ENCODE peak calls at places on chromosomes 7 and 10, in four cellular contexts. K, T, Y and C are unnamed samples.
A peak's percentile ranks its signal among the peaks of the same experiment; 100 is the strongest.

GRCh38 chr7:157053118-157053517 is 42.7 kb upstream of the MNX1 start:
- DNase-seq in K (no peak), T (no peak), Y (no peak), C (no peak)

GRCh38 chr7:91710896-91711295 is 169.6 kb downstream of the MTERF1 start:
- DNase-seq in K (no peak), T (no peak), Y (no peak), C (no peak)

GRCh38 chr7:7898155-7898554 is 70.4 kb upstream of the GLCCI1 start:
- DNase-seq in K (no peak), T (no peak), Y (no peak), C (no peak)

GRCh38 chr7:132859199-132859598 is 222.7 kb downstream of the CHCHD3 start:
- DNase-seq in K (no peak), T (no peak), Y (no peak), C (no peak)

GRCh38 chr10:14750900-14751575 is 23.7 kb downstream of the FAM107B start:
- DNase-seq in K (peak; percentile 82), T (no peak), Y (peak; percentile 30), C (no peak)

GRCh38 chr10:89303161-89303560 is 1.3 kb downstream of the IFIT2 start:
- DNase-seq in K (no peak), T (no peak), Y (no peak), C (no peak)

GRCh38 chr10:46235705-46236536 is 50.9 kb upstream of the ANTXRL start:
- DNase-seq in K (no peak), T (no peak), Y (peak; percentile 2), C (peak; percentile 29)

GRCh38 chr7:84822941-84823510 is 363.8 kb downstream of the SEMA3D start:
- DNase-seq in K (no peak), T (no peak), Y (no peak), C (no peak)

GRCh38 chr7:42495251-42495650 is 258.2 kb upstream of the GLI3 start:
- DNase-seq in K (no peak), T (no peak), Y (no peak), C (no peak)

GRCh38 chr7:104982308-104982755 is 31.7 kb upstream of the KMT2E start:
- DNase-seq in K (no peak), T (no peak), Y (no peak), C (no peak)

GRCh38 chr10:93030409-93030808 is 30.2 kb upstream of the CYP26C1 start:
- DNase-seq in K (no peak), T (no peak), Y (no peak), C (no peak)

GRCh38 chr7:43619213-43620012 is 36.5 kb downstream of the STK17A start:
- DNase-seq in K (no peak), T (no peak), Y (no peak), C (no peak)

GRCh38 chr7:144019457-144019856 is 19.3 kb downstream of the OR6B1 start:
- DNase-seq in K (no peak), T (no peak), Y (no peak), C (no peak)

GRCh38 chr7:78350926-78351325 is 552.4 kb downstream of the PHTF2 start:
- DNase-seq in K (no peak), T (no peak), Y (no peak), C (no peak)

GRCh38 chr10:695396-695795 is 5.9 kb upstream of the DIP2C start:
- DNase-seq in K (no peak), T (no peak), Y (no peak), C (no peak)
- H3K27me3 ChIP-seq in K (peaks cover 2% of the 10 kb centered on the region), T (no peaks in the 10 kb centered on the region), Y (no peaks in the 10 kb centered on the region), C (no peaks in the 10 kb centered on the region)

DNA sequence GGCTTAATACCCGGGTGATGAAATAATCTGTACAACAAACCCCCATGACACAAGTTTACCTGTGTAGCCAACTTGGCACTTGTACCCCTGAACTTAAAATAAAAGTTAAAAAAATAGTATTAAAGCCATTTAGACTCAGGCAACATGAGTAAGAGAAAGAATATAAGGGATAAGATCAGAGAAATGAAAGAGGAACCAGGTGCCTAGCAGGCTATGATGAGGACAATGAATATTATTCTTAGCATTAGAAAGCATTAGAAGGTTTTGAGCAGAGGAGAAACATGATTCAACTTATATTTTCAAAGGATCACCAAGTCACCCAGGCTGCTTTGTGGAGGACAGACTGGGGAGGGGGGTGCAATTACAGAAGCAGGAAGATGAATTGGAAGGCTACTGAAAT is 48.1 kb upstream of the TES start:
- DNase-seq in K (no peak), T (no peak), Y (no peak), C (no peak)
- TF ChIP-seq CTCF in K (no peak), T (no peak), Y (no peak), C (no peak)

GRCh38 chr10:97907830-97908229 is 58.2 kb downstream of the GOLGA7B start:
- DNase-seq in K (no peak), T (no peak), Y (no peak), C (no peak)
- H3K27me3 ChIP-seq in K (peaks cover 4% of the 10 kb centered on the region), T (no peaks in the 10 kb centered on the region), Y (no peaks in the 10 kb centered on the region), C (no peaks in the 10 kb centered on the region)

GRCh38 chr7:151018421-151019129 is 5.7 kb downstream of the ATG9B start:
- DNase-seq in K (no peak), T (no peak), Y (no peak), C (no peak)
- TF ChIP-seq CTCF in K (no peak), T (no peak), Y (no peak), C (no peak)

GRCh38 chr7:101175664-101176063 is 4.4 kb downstream of the NAT16 start:
- DNase-seq in K (no peak), T (no peak), Y (no peak), C (no peak)
- H3K27me3 ChIP-seq in K (peaks cover 48% of the 10 kb centered on the region), T (peaks cover 5% of the 10 kb centered on the region), Y (peaks cover 83% of the 10 kb centered on the region), C (peaks cover 100% of the 10 kb centered on the region)

DNA sequence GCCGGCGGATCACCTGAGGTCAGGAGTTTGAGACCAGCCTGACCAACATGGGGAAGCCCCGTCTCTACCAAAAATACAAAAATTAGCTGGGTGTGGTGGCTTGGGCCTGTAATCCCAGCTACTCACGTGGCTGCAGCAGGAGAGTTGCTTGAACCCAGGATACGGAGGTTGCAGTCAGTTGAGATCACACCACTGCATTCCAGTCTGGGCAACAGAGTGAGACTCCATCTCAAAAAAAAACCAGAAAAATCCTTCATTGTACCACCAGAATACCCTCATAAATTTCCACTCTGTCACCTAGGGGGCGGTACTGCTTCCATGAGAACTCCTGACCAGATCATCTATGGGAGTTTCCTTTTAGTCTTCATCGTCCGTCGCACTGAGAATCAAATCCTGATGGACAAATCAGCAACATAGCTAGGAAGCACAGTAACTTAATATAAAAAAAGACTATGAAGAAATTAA is 225.8 kb upstream of the KLF14 start:
- DNase-seq in K (no peak), T (no peak), Y (no peak), C (no peak)
- TF ChIP-seq CTCF in K (no peak), T (peak; percentile 26), Y (no peak), C (peak; percentile 35)

GRCh38 chr10:16361086-16361485 is 75.7 kb upstream of the PTER start:
- DNase-seq in K (no peak), T (no peak), Y (no peak), C (no peak)

GRCh38 chr10:16360001-16360400 is 76.8 kb upstream of the PTER start:
- DNase-seq in K (no peak), T (no peak), Y (no peak), C (no peak)

DNA sequence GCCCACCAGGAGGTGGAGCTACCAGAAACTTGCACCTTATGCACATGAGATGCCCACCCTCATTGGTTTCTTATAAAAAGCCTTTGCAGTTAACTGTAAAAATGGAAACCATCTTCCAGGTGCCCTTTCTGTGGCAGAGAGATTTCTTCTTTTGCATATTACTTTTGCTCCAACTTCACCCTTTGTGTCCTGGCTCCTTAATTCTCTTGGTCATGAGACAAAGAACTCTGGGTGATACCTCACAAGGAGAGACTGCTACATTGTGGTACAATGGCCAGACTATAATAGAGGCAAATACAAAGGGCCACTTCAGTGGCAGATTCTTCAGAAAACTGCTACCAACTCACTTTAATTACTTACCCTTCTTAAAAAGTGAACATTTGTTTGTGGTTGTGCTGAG is 76.4 kb upstream of the PTER start:
- DNase-seq in K (no peak), T (no peak), Y (no peak), C (no peak)
- H3K27me3 ChIP-seq in K (no peaks in the 10 kb centered on the region), T (no peaks in the 10 kb centered on the region), Y (no peaks in the 10 kb centered on the region), C (no peaks in the 10 kb centered on the region)

GRCh38 chr7:36048141-36048901 is 104.7 kb upstream of the EEPD1 start:
- DNase-seq in K (peak; percentile 57), T (no peak), Y (peak; percentile 28), C (no peak)

GRCh38 chr7:36045275-36045674 is 107.8 kb upstream of the EEPD1 start:
- DNase-seq in K (no peak), T (no peak), Y (no peak), C (no peak)

GRCh38 chr7:36048902-36049240 is 104.2 kb upstream of the EEPD1 start:
- DNase-seq in K (no peak), T (no peak), Y (no peak), C (no peak)

GRCh38 chr7:36045830-36046341 is 107.2 kb upstream of the EEPD1 start:
- DNase-seq in K (no peak), T (no peak), Y (no peak), C (no peak)

DNA sequence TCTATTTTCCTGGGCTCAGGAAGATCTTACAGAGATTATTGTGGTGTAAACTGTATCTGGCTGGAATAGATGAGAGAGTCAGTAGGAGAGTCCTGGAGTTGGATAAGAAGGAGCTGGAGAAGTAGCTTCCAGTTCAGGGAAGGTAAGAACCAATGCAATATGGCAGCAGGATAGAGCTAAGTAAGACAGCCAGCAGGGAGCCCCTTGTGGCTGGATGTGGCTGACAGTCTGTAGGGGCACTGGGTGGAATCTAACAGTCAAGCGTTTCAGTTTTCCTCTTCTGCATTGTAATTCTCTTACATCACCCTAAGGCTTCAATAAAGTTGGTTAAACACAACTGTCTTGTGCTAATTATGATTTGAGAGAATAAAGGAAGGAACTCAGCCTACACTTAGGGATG is 105.8 kb upstream of the EEPD1 start:
- DNase-seq in K (no peak), T (no peak), Y (no peak), C (no peak)
- TF ChIP-seq CTCF in K (peak; percentile 34), T (no peak), Y (no peak), C (no peak)